ENCODE peak calls at places on chromosomes 6 and 20, in eight cellular contexts. Z, A, W, N, R, I, M and L are unnamed samples.

GRCh38 chr6:33583591-33584155 is 3.6 kb upstream of the BAK1 start:
- DNase-seq in Z (peak; percentile 38), A (no peak), W (no peak), N (no peak), R (no peak), I (no peak), M (peak; percentile 44), L (no peak)

GRCh38 chr6:72689107-72689954 is 67.5 kb downstream of the KCNQ5 start:
- DNase-seq in Z (no peak), A (no peak), W (no peak), N (no peak), R (no peak), I (no peak), M (no peak), L (no peak)

GRCh38 chr6:39791311-39791710 is 865 bp upstream of the DAAM2 start:
- DNase-seq in Z (no peak), A (no peak), W (no peak), N (no peak), R (peak; percentile 37), I (no peak), M (no peak), L (no peak)

GRCh38 chr6:146028250-146028789 is 542 bp upstream of the GRM1 start:
- DNase-seq in Z (peak; percentile 12), A (peak; percentile 70), W (no peak), N (peak; percentile 66), R (peak; percentile 90), I (no peak), M (peak; percentile 80), L (peak; percentile 64)

GRCh38 chr20:35404614-35405259 is 7.0 kb downstream of the UQCC1 start:
- DNase-seq in Z (no peak), A (no peak), W (no peak), N (no peak), R (no peak), I (no peak), M (no peak), L (no peak)

GRCh38 chr6:142737368-142738060 is 207.5 kb downstream of the HIVEP2 start:
- DNase-seq in Z (no peak), A (no peak), W (no peak), N (no peak), R (no peak), I (no peak), M (no peak), L (no peak)

GRCh38 chr20:54397292-54398155 is 77.9 kb upstream of the DOK5 start:
- DNase-seq in Z (no peak), A (no peak), W (no peak), N (no peak), R (no peak), I (no peak), M (no peak), L (no peak)

GRCh38 chr20:57663681-57664451 is 43.6 kb upstream of the ZBP1 start:
- DNase-seq in Z (no peak), A (no peak), W (no peak), N (peak; percentile 13), R (no peak), I (no peak), M (no peak), L (peak; percentile 13)

GRCh38 chr6:41940759-41941279 is 789 bp downstream of the CCND3 start:
- DNase-seq in Z (no peak), A (peak; percentile 65), W (peak; percentile 42), N (peak; percentile 66), R (peak; percentile 64), I (no peak), M (no peak), L (peak; percentile 63)

GRCh38 chr20:9186396-9186795 is 117.5 kb downstream of the PLCB4 start:
- DNase-seq in Z (no peak), A (no peak), W (no peak), N (no peak), R (no peak), I (no peak), M (no peak), L (no peak)

GRCh38 chr20:1417273-1417672 is 24.4 kb upstream of the FKBP1A start:
- DNase-seq in Z (no peak), A (no peak), W (no peak), N (no peak), R (peak; percentile 31), I (no peak), M (no peak), L (no peak)

GRCh38 chr6:99225172-99225571 is 124.3 kb downstream of the FAXC start:
- DNase-seq in Z (no peak), A (no peak), W (no peak), N (no peak), R (no peak), I (no peak), M (no peak), L (no peak)

GRCh38 chr6:24680582-24680981 is 13.7 kb downstream of the ACOT13 start:
- DNase-seq in Z (no peak), A (no peak), W (no peak), N (no peak), R (no peak), I (no peak), M (no peak), L (no peak)

GRCh38 chr6:71289039-71289801 is 609 bp downstream of the OGFRL1 start:
- DNase-seq in Z (no peak), A (peak; percentile 50), W (no peak), N (peak; percentile 37), R (peak; percentile 43), I (no peak), M (peak; percentile 36), L (peak; percentile 42)